ENCODE peak calls at places on chromosomes 16 and 17, in eight cellular contexts. P is A549, S is uterus, C is sigmoid colon, E is upper lobe of left lung, F is tibial nerve, N is heart left ventricle, Q is K562. O is an unnamed sample.

GRCh38 chr17:33013596-33014375 is 22.1 kb downstream of the SPACA3 start:
- DNase-seq in P (no peak), S (no peak), C (no peak), E (no peak), F (no peak), N (no peak), Q (peak), O (no peak)

GRCh38 chr17:12512712-12513355 is 152.9 kb upstream of the MYOCD start:
- DNase-seq in P (no peak), S (no peak), C (no peak), E (no peak), F (no peak), N (no peak), Q (no peak), O (no peak)

GRCh38 chr17:27762527-27763305 is 37.6 kb downstream of the NOS2 start:
- DNase-seq in P (peak), S (no peak), C (no peak), E (no peak), F (no peak), N (no peak), Q (no peak), O (peak)

GRCh38 chr17:40992666-40993065 is 1.3 kb downstream of the KRTAP3-3 start:
- DNase-seq in P (no peak), S (no peak), C (no peak), E (no peak), F (no peak), N (no peak), Q (no peak), O (no peak)

GRCh38 chr17:48259710-48260291 is 152.2 kb downstream of the SNX11 start:
- DNase-seq in P (peak), S (no peak), C (no peak), E (no peak), F (no peak), N (no peak), Q (peak), O (peak)

GRCh38 chr17:59074494-59074893 is 32.2 kb downstream of the TRIM37 start:
- DNase-seq in P (peak), S (no peak), C (no peak), E (no peak), F (no peak), N (no peak), Q (no peak), O (no peak)

GRCh38 chr16:27326738-27327585 is 13.2 kb downstream of the IL4R start:
- DNase-seq in P (peak), S (peak), C (peak), E (peak), F (peak), N (peak), Q (no peak), O (no peak)

GRCh38 chr17:49482144-49482817 is 12.8 kb upstream of the NGFR start:
- DNase-seq in P (peak), S (no peak), C (no peak), E (no peak), F (no peak), N (no peak), Q (peak), O (peak)

GRCh38 chr16:6038966-6039530 is 941.5 kb upstream of the EEF2KMT start:
- DNase-seq in P (no peak), S (no peak), C (no peak), E (no peak), F (no peak), N (no peak), Q (no peak), O (no peak)

GRCh38 chr17:61337247-61337812 is 62.3 kb upstream of the TBX2 start:
- DNase-seq in P (no peak), S (peak), C (no peak), E (no peak), F (no peak), N (no peak), Q (no peak), O (no peak)

GRCh38 chr16:50193594-50193993 is 40.5 kb downstream of the TENT4B start:
- DNase-seq in P (no peak), S (no peak), C (no peak), E (no peak), F (no peak), N (no peak), Q (no peak), O (no peak)

GRCh38 chr16:56807011-56807675 is 57.9 kb upstream of the SLC12A3 start:
- DNase-seq in P (peak), S (no peak), C (no peak), E (no peak), F (no peak), N (no peak), Q (no peak), O (no peak)

GRCh38 chr17:53227101-53227500 is 595.6 kb upstream of the KIF2B start:
- DNase-seq in P (no peak), S (no peak), C (no peak), E (no peak), F (no peak), N (no peak), Q (no peak), O (no peak)

GRCh38 chr16:66167564-66168291 is 198.8 kb upstream of the CDH5 start:
- DNase-seq in P (no peak), S (no peak), C (no peak), E (no peak), F (no peak), N (no peak), Q (no peak), O (no peak)

GRCh38 chr17:68462381-68463210 is 5.3 kb upstream of the WIPI1 start:
- DNase-seq in P (peak), S (peak), C (peak), E (peak), F (peak), N (peak), Q (peak), O (peak)

GRCh38 chr16:82658796-82659195 is 32.0 kb downstream of the CDH13 start:
- DNase-seq in P (no peak), S (no peak), C (no peak), E (no peak), F (no peak), N (no peak), Q (no peak), O (no peak)

GRCh38 chr16:26442333-26442732 is 624.4 kb upstream of the C16orf82 start:
- DNase-seq in P (no peak), S (no peak), C (no peak), E (no peak), F (no peak), N (no peak), Q (no peak), O (no peak)

GRCh38 chr17:70739046-70739445 is 569.7 kb downstream of the KCNJ2 start:
- DNase-seq in P (no peak), S (no peak), C (no peak), E (no peak), F (no peak), N (no peak), Q (no peak), O (no peak)

GRCh38 chr16:26673011-26673410 is 393.7 kb upstream of the C16orf82 start:
- DNase-seq in P (no peak), S (no peak), C (no peak), E (no peak), F (no peak), N (no peak), Q (no peak), O (no peak)

GRCh38 chr17:76452646-76453430 is at the start of gene UBE2O:
- DNase-seq in P (peak), S (peak), C (peak), E (peak), F (peak), N (peak), Q (peak), O (peak)

GRCh38 chr16:11064846-11065245 is 120.5 kb downstream of the CLEC16A start:
- DNase-seq in P (no peak), S (no peak), C (no peak), E (no peak), F (no peak), N (no peak), Q (no peak), O (no peak)

GRCh38 chr16:24491721-24492120 is 47.6 kb upstream of the RBBP6 start:
- DNase-seq in P (no peak), S (no peak), C (no peak), E (no peak), F (no peak), N (no peak), Q (no peak), O (no peak)

GRCh38 chr16:67000384-67001158 is 12.2 kb downstream of the CES4A start:
- DNase-seq in P (no peak), S (peak), C (peak), E (peak), F (peak), N (peak), Q (peak), O (peak)

GRCh38 chr17:6040473-6040872 is 29.7 kb upstream of the WSCD1 start:
- DNase-seq in P (no peak), S (no peak), C (no peak), E (no peak), F (no peak), N (no peak), Q (no peak), O (no peak)

GRCh38 chr16:56861092-56861610 is 3.9 kb upstream of the SLC12A3 start:
- DNase-seq in P (peak), S (no peak), C (no peak), E (no peak), F (no peak), N (peak), Q (peak), O (peak)

GRCh38 chr17:44767493-44767892 is 8.7 kb downstream of the ADAM11 start:
- DNase-seq in P (no peak), S (no peak), C (no peak), E (no peak), F (no peak), N (no peak), Q (no peak), O (no peak)

GRCh38 chr17:19766421-19767270 is 18.5 kb upstream of the ALDH3A1 start:
- DNase-seq in P (peak), S (peak), C (peak), E (peak), F (peak), N (peak), Q (peak), O (peak)

GRCh38 chr17:70084476-70084875 is 9.5 kb downstream of the KCNJ16 start:
- DNase-seq in P (no peak), S (no peak), C (no peak), E (no peak), F (no peak), N (no peak), Q (no peak), O (no peak)

GRCh38 chr17:78241277-78242023 is 10.0 kb downstream of the TMEM235 start:
- DNase-seq in P (peak), S (no peak), C (no peak), E (no peak), F (no peak), N (no peak), Q (peak), O (peak)

GRCh38 chr16:27455700-27456099 is 53.7 kb downstream of the IL21R start:
- DNase-seq in P (no peak), S (no peak), C (no peak), E (no peak), F (no peak), N (no peak), Q (no peak), O (no peak)

GRCh38 chr17:33732116-33732515 is 439.0 kb upstream of the ASIC2 start:
- DNase-seq in P (no peak), S (no peak), C (no peak), E (no peak), F (no peak), N (no peak), Q (peak), O (peak)

DNA sequence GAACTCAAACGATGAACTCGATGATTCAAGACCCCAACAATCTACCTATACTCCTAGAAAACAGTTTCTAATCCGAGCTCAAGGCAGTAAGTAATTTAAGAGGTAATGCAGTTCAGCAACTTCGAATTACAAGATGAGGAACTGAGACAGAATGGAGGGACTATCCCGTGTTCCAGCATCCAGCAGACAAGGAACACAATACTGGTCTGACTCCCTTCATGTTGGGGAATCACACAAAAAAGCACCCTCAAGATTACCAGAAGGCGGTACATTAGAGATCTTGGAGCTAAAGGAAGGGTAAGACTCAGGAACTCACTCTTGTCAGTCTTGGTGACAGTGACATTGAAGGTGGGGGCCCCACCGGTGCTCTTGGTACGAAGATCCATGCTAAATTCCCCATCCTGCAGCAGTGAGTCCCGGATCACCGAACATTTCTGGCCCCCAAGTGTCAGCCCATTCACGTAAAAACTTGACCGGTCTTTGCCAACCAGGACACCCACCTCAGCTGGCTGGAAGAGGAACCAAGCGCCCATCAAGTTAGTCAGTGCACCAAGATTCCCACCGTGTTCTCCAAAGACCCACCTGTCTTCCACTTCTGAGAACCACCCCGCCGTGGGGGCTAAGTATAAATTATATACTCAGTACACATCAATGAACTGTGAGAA is 1.9 kb downstream of the PFN1 start:
- DNase-seq in P (no peak), S (peak), C (no peak), E (no peak), F (no peak), N (peak), Q (no peak), O (no peak)
- TF ChIP-seq POLR2A in P (no peak), S (no peak), C (no peak), E (no peak), F (no peak), N (no peak), Q (peak), O (no peak)

GRCh38 chr17:2086306-2086705 is 31.4 kb downstream of the HIC1 start:
- DNase-seq in P (no peak), S (no peak), C (no peak), E (no peak), F (no peak), N (no peak), Q (no peak), O (no peak)

GRCh38 chr17:2085648-2085949 is 30.7 kb downstream of the HIC1 start:
- DNase-seq in P (no peak), S (peak), C (peak), E (no peak), F (peak), N (no peak), Q (no peak), O (no peak)

GRCh38 chr17:2083613-2084128 is 28.8 kb downstream of the HIC1 start:
- DNase-seq in P (peak), S (peak), C (no peak), E (peak), F (no peak), N (no peak), Q (no peak), O (no peak)

GRCh38 chr17:2084129-2084765 is 29.3 kb downstream of the HIC1 start:
- DNase-seq in P (peak), S (peak), C (peak), E (peak), F (peak), N (no peak), Q (peak), O (peak)

DNA sequence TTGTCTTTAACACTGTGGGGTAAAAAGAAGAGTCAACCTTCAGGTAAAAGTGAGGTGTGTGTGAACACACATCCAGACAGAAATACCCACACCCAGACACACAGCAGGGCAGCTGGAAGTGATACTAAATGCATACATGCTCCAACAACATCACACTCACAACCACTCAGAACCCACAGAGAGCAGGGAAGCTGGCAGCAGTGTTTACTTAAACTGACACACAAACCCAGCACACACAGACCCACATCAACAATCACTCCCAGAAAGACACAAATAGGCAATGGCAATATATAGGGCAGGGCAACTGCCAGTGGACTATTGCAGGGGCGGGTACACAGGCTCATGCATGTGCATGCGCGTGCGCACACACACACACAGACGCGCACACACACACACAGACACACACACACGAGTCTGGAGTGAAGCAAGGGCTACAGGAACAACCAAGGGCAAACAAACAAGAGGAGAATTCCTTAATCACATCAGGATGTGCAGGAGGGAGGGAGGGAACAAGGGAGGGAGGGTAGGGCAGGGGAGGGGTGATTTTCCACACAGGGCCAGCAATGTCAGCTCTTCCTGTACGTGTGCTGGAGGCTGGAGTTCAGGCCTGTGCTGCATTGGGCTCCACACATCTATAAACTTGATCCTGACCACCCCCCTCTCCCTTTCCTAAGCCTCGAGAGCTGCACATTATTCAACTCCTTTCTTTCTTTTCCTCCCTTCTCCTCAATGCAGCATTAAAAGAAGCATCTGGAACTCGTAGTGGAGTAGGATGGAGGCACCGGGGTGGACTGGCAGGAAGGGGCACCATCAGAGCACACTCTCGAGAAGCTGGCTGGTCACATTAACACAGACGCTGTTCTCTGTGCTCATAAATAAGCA is 30.1 kb downstream of the HIC1 start:
- DNase-seq in P (peak), S (peak), C (peak), E (no peak), F (peak), N (no peak), Q (no peak), O (no peak)
- TF ChIP-seq POLR2A in P (no peak), S (no peak), C (no peak), E (no peak), F (no peak), N (no peak), Q (no peak), O (no peak)

GRCh38 chr17:1146551-1147265 is 33.1 kb downstream of the ABR start:
- DNase-seq in P (no peak), S (no peak), C (no peak), E (no peak), F (no peak), N (no peak), Q (no peak), O (peak)
- TF ChIP-seq POLR2A in P (no peak), S (no peak), C (no peak), E (no peak), F (no peak), N (no peak), Q (no peak), O (no peak)

DNA sequence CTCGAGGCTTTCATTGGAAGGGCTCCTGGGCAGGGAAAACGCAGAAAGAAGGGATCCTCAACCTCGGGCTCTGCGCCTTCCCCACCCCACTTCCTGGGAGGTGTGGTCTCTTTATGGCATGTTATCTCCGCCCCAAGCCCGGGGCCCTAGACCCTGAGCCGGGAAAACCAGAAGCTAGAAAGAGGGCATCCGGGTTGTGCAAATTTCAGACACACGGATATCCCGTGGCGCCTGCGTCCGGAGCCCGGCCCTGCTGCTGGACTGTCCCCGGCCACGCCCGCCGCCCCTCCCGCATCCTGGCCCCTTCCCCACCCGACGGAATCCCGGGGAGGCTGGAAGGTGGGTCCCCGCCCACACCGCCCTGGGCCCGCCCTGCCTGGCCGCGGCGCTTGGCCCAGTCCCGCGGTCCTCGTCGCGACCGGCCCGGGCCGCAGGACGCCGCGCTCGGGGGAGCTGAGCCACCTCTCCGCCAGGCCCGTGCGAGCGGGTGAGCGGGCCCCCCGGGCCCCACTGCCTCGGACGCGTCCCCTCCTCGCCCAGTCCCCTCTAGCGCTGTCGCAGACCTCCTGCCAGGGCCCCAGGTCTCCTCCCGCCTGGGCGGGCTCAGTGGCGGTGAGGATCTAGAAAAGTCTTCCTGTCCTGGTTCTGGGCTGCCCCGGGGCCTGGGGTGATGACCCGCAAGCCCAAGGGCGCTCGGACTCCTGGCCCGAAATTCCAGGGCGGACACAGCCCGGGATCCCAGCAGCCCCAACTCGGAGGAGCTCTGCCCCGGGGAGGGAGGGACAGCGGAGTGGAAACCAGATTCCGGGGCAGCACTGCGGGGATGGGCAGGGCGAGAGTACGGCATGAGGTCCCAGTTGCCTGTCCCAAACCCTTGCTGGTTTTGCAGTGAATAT is at the start of gene SLC16A5:
- DNase-seq in P (peak), S (peak), C (peak), E (peak), F (peak), N (peak), Q (peak), O (peak)
- TF ChIP-seq POLR2A in P (peak), S (peak), C (peak), E (peak), F (peak), N (no peak), Q (peak), O (peak)

GRCh38 chr17:72560303-72561247 is 439.8 kb downstream of the SOX9 start:
- DNase-seq in P (peak), S (no peak), C (no peak), E (peak), F (no peak), N (no peak), Q (peak), O (peak)
- TF ChIP-seq POLR2A in P (no peak), S (no peak), C (no peak), E (no peak), F (no peak), N (no peak), Q (no peak), O (no peak)

GRCh38 chr17:17783825-17784598 is 52.8 kb downstream of the SREBF1 start:
- DNase-seq in P (no peak), S (peak), C (no peak), E (no peak), F (peak), N (peak), Q (no peak), O (no peak)

GRCh38 chr17:17782425-17783120 is 54.2 kb downstream of the SREBF1 start:
- DNase-seq in P (no peak), S (no peak), C (no peak), E (no peak), F (no peak), N (no peak), Q (peak), O (peak)

GRCh38 chr17:17784599-17785264 is 52.1 kb downstream of the SREBF1 start:
- DNase-seq in P (peak), S (no peak), C (no peak), E (no peak), F (no peak), N (no peak), Q (peak), O (peak)

GRCh38 chr17:17781591-17782424 is 55.0 kb downstream of the SREBF1 start:
- DNase-seq in P (peak), S (peak), C (peak), E (peak), F (peak), N (peak), Q (no peak), O (peak)

GRCh38 chr17:17783121-17783824 is 53.5 kb downstream of the SREBF1 start:
- DNase-seq in P (no peak), S (peak), C (no peak), E (peak), F (peak), N (peak), Q (peak), O (peak)
- TF ChIP-seq POLR2A in P (no peak), S (peak), C (no peak), E (no peak), F (no peak), N (no peak), Q (no peak), O (no peak)

GRCh38 chr16:80427800-80428199 is 113.0 kb upstream of the DYNLRB2 start:
- DNase-seq in P (no peak), S (no peak), C (no peak), E (no peak), F (no peak), N (no peak), Q (no peak), O (no peak)
- TF ChIP-seq POLR2A in P (no peak), S (no peak), C (no peak), E (no peak), F (no peak), N (no peak), Q (no peak), O (no peak)

O was measured in erythroblast.